ENCODE peak calls at places on chromosomes 16 and 17, in eight cellular contexts. D is GM19239; S is body of pancreas; J is germinal center; X is left ventricle myocardium superior; R is CD8-positive, alpha-beta memory T cell; W is effector memory CD4-positive, alpha-beta T cell; L is AG04450. H is an unnamed sample.

GRCh38 chr16:57764341-57765159 is 29.0 kb downstream of the KATNB1 start:
- DNase-seq in J (peak), S (no peak), W (peak), R (peak), X (no peak), D (peak), L (peak), H (peak)

GRCh38 chr17:31319253-31319661 is 2.2 kb downstream of the EVI2A start:
- DNase-seq in L (no peak), J (peak), S (no peak), X (no peak), D (no peak), W (no peak), R (no peak), H (no peak)

GRCh38 chr16:4700380-4700996 is 7.1 kb downstream of the NUDT16L1 start:
- DNase-seq in X (no peak), R (no peak), S (no peak), L (no peak), W (no peak), J (no peak), D (no peak), H (no peak)

GRCh38 chr17:80133626-80133970 is 13.3 kb downstream of the EIF4A3 start:
- DNase-seq in R (no peak), X (no peak), D (no peak), S (no peak), W (no peak), L (no peak), J (no peak), H (no peak)

GRCh38 chr16:75380870-75381269 is 52.4 kb downstream of the CFDP1 start:
- DNase-seq in L (no peak), X (no peak), D (no peak), J (no peak), S (no peak), R (no peak), W (no peak), H (no peak)

GRCh38 chr16:2156025-2156848 is 655 bp downstream of the TRAF7 start:
- DNase-seq in W (no peak), L (no peak), R (no peak), S (no peak), D (no peak), J (no peak), X (no peak), H (no peak)

GRCh38 chr16:88561485-88562369 is 8.5 kb upstream of the ZC3H18 start:
- DNase-seq in R (peak), J (peak), W (peak), S (peak), L (peak), X (peak), D (peak), H (peak)

GRCh38 chr16:86072328-86073102 is 173.6 kb downstream of the IRF8 start:
- DNase-seq in R (no peak), S (peak), X (peak), L (peak), J (peak), W (no peak), D (peak), H (peak)

GRCh38 chr17:44130693-44131349 is 7.4 kb upstream of the HDAC5 start:
- DNase-seq in D (no peak), W (no peak), S (no peak), J (no peak), R (no peak), X (no peak), L (no peak), H (no peak)

GRCh38 chr17:7081341-7082062 is 1.5 kb upstream of the CLEC10A start:
- DNase-seq in R (peak), D (no peak), S (no peak), X (peak), L (no peak), J (no peak), W (no peak), H (no peak)

GRCh38 chr17:22469941-22470340 is 777.6 kb downstream of the KCNJ18 start:
- DNase-seq in R (no peak), S (no peak), L (no peak), D (no peak), J (no peak), X (no peak), W (no peak), H (no peak)

GRCh38 chr16:53756329-53756996 is 52.5 kb downstream of the FTO start:
- DNase-seq in S (no peak), W (no peak), X (no peak), D (no peak), L (no peak), J (no peak), R (no peak), H (no peak)

GRCh38 chr17:81386646-81387234 is 8.5 kb upstream of the BAHCC1 start:
- DNase-seq in X (peak), W (no peak), R (no peak), D (no peak), L (no peak), J (no peak), S (peak), H (no peak)

GRCh38 chr16:15993946-15994665 is 44.7 kb downstream of the ABCC1 start:
- DNase-seq in S (no peak), R (no peak), X (no peak), W (no peak), J (no peak), D (no peak), L (no peak), H (no peak)

GRCh38 chr17:50922739-50923405 is 56.7 kb upstream of the TOB1 start:
- DNase-seq in X (no peak), R (no peak), S (no peak), D (no peak), L (no peak), J (no peak), W (no peak), H (no peak)

GRCh38 chr16:76879420-76879819 is 311.6 kb upstream of the MON1B start:
- DNase-seq in D (no peak), J (no peak), S (no peak), L (no peak), X (no peak), R (no peak), W (no peak), H (no peak)

GRCh38 chr17:75665981-75666380 is 973 bp downstream of the RECQL5 start:
- DNase-seq in D (no peak), R (no peak), J (no peak), X (no peak), S (no peak), L (no peak), W (no peak), H (no peak)

GRCh38 chr17:43940630-43941029 is 1.6 kb downstream of the PPY start:
- DNase-seq in W (no peak), R (no peak), L (no peak), X (peak), J (no peak), D (no peak), S (peak), H (no peak)

GRCh38 chr16:67461600-67462278 is 19.2 kb downstream of the ATP6V0D1 start:
- DNase-seq in W (no peak), L (no peak), S (peak), R (no peak), J (no peak), D (no peak), X (no peak), H (no peak)

GRCh38 chr16:69501956-69502457 is 63.8 kb upstream of the NFAT5 start:
- DNase-seq in R (no peak), D (no peak), W (no peak), L (no peak), X (no peak), J (no peak), S (no peak), H (no peak)

GRCh38 chr17:44108440-44109311 is 14.8 kb downstream of the HDAC5 start:
- DNase-seq in D (no peak), X (peak), J (no peak), L (peak), S (peak), W (no peak), R (no peak), H (no peak)

GRCh38 chr17:55285340-55286301 is 20.9 kb downstream of the HLF start:
- DNase-seq in R (no peak), X (peak), S (peak), D (no peak), L (no peak), J (no peak), W (no peak), H (no peak)

GRCh38 chr17:45060382-45060823 is 714 bp upstream of the NMT1 start:
- DNase-seq in D (no peak), J (no peak), W (no peak), S (no peak), L (no peak), R (no peak), X (no peak), H (no peak)

GRCh38 chr17:43020789-43021738 is 1.1 kb downstream of the VAT1 start:
- DNase-seq in W (no peak), J (peak), X (peak), S (peak), D (no peak), R (no peak), L (no peak), H (no peak)

GRCh38 chr16:8887952-8888560 is 5.9 kb downstream of the LITAFD start:
- DNase-seq in D (no peak), W (no peak), R (no peak), X (peak), L (no peak), S (peak), J (no peak), H (no peak)

GRCh38 chr16:58684001-58684353 is 593 bp downstream of the SLC38A7 start:
- DNase-seq in W (no peak), D (no peak), S (no peak), L (no peak), R (no peak), J (no peak), X (no peak), H (no peak)

GRCh38 chr16:21223787-21224186 is 9.7 kb upstream of the ANKS4B start:
- DNase-seq in L (no peak), X (no peak), R (no peak), S (no peak), D (no peak), W (no peak), J (no peak), H (no peak)

GRCh38 chr16:25013049-25013448 is 2.1 kb downstream of the ARHGAP17 start:
- DNase-seq in X (no peak), W (no peak), L (no peak), D (no peak), S (no peak), J (no peak), R (no peak), H (no peak)

GRCh38 chr17:8122391-8122922 is 1.4 kb downstream of the HES7 start:
- DNase-seq in J (no peak), X (no peak), S (peak), D (no peak), L (no peak), W (no peak), R (no peak), H (no peak)

GRCh38 chr17:30589431-30589830 is 112.2 kb downstream of the GOSR1 start:
- DNase-seq in R (no peak), S (no peak), J (no peak), L (no peak), W (no peak), X (no peak), D (no peak), H (no peak)